ENCODE peak calls at places on chromosomes 4 and X, in six cellular contexts. S, M, R, U, I and L are unnamed samples.

GRCh38 chrX:6149231-6149870 is 79.3 kb downstream of the NLGN4X start:
- DNase-seq in S (no peak), R (peak; percentile 40), M (no peak), I (no peak), U (peak; percentile 21), L (no peak)

GRCh38 chrX:23616361-23616760 is 50.9 kb upstream of the PRDX4 start:
- DNase-seq in R (peak; percentile 17), M (no peak), I (peak; percentile 38), U (peak; percentile 4), S (no peak), L (no peak)

GRCh38 chr4:113784497-113785254 is 23.1 kb upstream of the CAMK2D start:
- DNase-seq in S (no peak), U (peak; percentile 97), I (peak; percentile 99), R (peak; percentile 99), M (no peak), L (no peak)

GRCh38 chr4:10182446-10183424 is 66.1 kb upstream of the WDR1 start:
- DNase-seq in U (no peak), I (no peak), M (no peak), R (no peak), S (no peak), L (no peak)

GRCh38 chr4:45147866-45148265 is 421.5 kb upstream of the GNPDA2 start:
- DNase-seq in I (no peak), S (no peak), U (peak; percentile 82), R (peak; percentile 36), M (no peak), L (no peak)

GRCh38 chr4:109861941-109862340 is 14.0 kb downstream of the LRIT3 start:
- DNase-seq in U (no peak), R (no peak), S (no peak), M (no peak), I (no peak), L (no peak)

GRCh38 chr4:182806259-182807252 is 110.6 kb downstream of the DCTD start:
- DNase-seq in R (peak; percentile 61), M (peak; percentile 53), U (peak; percentile 51), I (peak; percentile 59), S (peak; percentile 76), L (peak; percentile 85)

GRCh38 chr4:5912614-5913019 is 19.7 kb upstream of the CRMP1 start:
- DNase-seq in R (no peak), S (no peak), U (peak; percentile 76), M (no peak), I (no peak), L (no peak)

GRCh38 chr4:149409186-149410056 is 406.2 kb downstream of the IQCM start:
- DNase-seq in I (peak; percentile 38), M (no peak), R (peak; percentile 95), S (no peak), U (peak; percentile 80), L (no peak)

GRCh38 chr4:79578613-79579012 is 170.6 kb upstream of the GK2 start:
- DNase-seq in U (no peak), R (no peak), I (no peak), M (no peak), S (no peak), L (no peak)

GRCh38 chr4:120509719-120510118 is 412.8 kb downstream of the PRDM5 start:
- DNase-seq in R (no peak), M (no peak), S (no peak), I (no peak), U (no peak), L (no peak)

GRCh38 chr4:184674011-184674410 is 24.5 kb downstream of the PRIMPOL start:
- DNase-seq in M (no peak), S (no peak), U (no peak), R (no peak), I (peak; percentile 19), L (no peak)

GRCh38 chr4:156942991-156943390 is 28.6 kb downstream of the PDGFC start:
- DNase-seq in I (no peak), R (no peak), U (no peak), M (no peak), S (no peak), L (no peak)

GRCh38 chrX:134460861-134461218 is 875 bp downstream of the HPRT1 start:
- DNase-seq in U (peak; percentile 3), I (peak; percentile 1), S (no peak), M (no peak), R (peak; percentile 11), L (no peak)

GRCh38 chr4:81472249-81473085 is 760 bp upstream of the RASGEF1B start:
- DNase-seq in M (peak; percentile 35), S (no peak), I (no peak), U (no peak), R (no peak), L (no peak)

GRCh38 chrX:130896816-130897508 is 6.0 kb downstream of the ENOX2 start:
- DNase-seq in M (no peak), R (peak; percentile 53), U (no peak), I (peak; percentile 29), S (no peak), L (no peak)

GRCh38 chrX:131792789-131793462 is 230.2 kb upstream of the STK26 start:
- DNase-seq in M (no peak), R (peak; percentile 81), I (peak; percentile 93), U (peak; percentile 84), S (peak; percentile 82), L (no peak)

GRCh38 chr4:115353370-115353769 is 239.9 kb upstream of the NDST4 start:
- DNase-seq in R (no peak), M (no peak), U (no peak), I (no peak), S (no peak), L (no peak)

GRCh38 chrX:107715331-107716044 is 60.1 kb downstream of the TSC22D3 start:
- DNase-seq in U (peak; percentile 69), R (peak; percentile 39), S (no peak), I (peak; percentile 23), M (no peak), L (no peak)

GRCh38 chr4:51843309-51844156 is 580 bp downstream of the DCUN1D4 start:
- DNase-seq in S (peak; percentile 70), R (peak; percentile 65), I (peak; percentile 56), U (peak; percentile 55), M (peak; percentile 71), L (no peak)

GRCh38 chrX:154607370-154607769 is 11.7 kb downstream of the CTAG1B start:
- DNase-seq in S (no peak), R (no peak), M (no peak), U (no peak), I (no peak), L (no peak)

GRCh38 chrX:153831435-153832150 is 1.2 kb upstream of the PDZD4 start:
- DNase-seq in M (no peak), R (no peak), S (no peak), I (no peak), U (no peak), L (no peak)

GRCh38 chrX:133924548-133924947 is 60.8 kb downstream of the GPC3 start:
- DNase-seq in S (no peak), M (no peak), I (no peak), R (no peak), U (no peak), L (no peak)

GRCh38 chr4:28010543-28011235 is 1150.0 kb downstream of the STIM2 start:
- DNase-seq in M (no peak), R (no peak), S (no peak), U (no peak), I (peak; percentile 56), L (no peak)

DNA sequence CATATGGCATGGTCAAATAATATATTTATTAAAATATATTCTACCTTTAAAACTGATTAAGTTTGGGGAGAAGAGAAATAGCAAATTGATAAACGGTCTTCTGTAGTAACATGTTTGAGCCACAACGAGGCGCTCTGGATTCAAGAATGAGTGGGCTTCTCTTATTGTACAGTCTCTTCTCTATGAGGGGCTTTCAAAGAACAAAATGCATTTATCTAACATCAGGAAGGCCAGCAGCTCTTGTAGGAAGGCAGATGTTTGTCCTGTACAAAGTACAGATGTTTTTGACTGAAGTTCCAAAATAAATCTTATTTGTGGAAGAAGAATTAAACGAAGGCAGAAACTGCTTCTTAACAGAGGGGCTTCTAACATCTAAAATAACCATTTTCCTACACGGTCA is 153.6 kb downstream of the RASL11B start:
- DNase-seq in S (no peak), I (peak; percentile 81), R (peak; percentile 55), U (no peak), M (peak; percentile 34), L (no peak)
- TF ChIP-seq CTCF in S (peak; percentile 82), I (peak; percentile 81), R (peak; percentile 79), U (peak; percentile 59), M (peak; percentile 40), L (peak; percentile 92)

DNA sequence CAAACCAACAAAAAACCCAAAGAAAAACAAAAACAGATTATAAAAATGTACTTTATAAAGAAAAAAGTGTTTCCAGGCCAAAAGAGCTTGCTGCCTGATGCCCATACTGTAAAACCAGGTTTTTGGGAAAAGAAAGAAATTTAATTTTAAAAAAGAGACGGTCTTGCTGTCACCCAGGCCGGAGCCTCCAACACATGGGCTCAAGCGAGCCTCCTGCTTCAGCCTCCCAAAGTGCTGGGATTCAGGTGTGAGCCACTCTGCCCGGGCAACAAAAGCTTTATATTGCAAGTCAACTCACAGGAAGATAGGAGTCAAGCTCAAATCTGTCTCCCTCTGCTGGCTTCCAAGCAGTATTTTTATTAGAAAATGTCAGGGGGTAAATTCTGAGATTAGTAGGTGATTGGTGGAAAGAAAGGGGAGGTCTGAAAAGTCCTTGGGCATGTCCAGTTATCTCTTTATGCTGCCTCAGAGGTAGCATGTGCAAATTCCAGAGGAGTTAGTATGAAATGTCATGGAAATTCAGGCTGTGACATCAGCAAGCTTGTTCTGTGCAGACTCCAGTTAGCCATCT is 39.4 kb downstream of the MGST2 start:
- DNase-seq in S (no peak), R (peak; percentile 31), I (peak; percentile 42), U (no peak), M (no peak), L (no peak)
- TF ChIP-seq CTCF in S (no peak), R (no peak), I (no peak), U (peak; percentile 37), M (no peak), L (peak; percentile 24)

GRCh38 chr4:127993150-127993549 is 27.9 kb downstream of the ABHD18 start:
- DNase-seq in I (no peak), R (no peak), M (no peak), S (no peak), U (no peak), L (no peak)

GRCh38 chr4:127995776-127996175 is 30.6 kb downstream of the ABHD18 start:
- DNase-seq in S (no peak), R (peak; percentile 49), I (peak; percentile 35), M (no peak), U (peak; percentile 71), L (no peak)

GRCh38 chr4:127997534-127998388 is 32.6 kb downstream of the ABHD18 start:
- DNase-seq in M (no peak), I (peak; percentile 63), U (peak; percentile 52), R (peak; percentile 68), S (no peak), L (no peak)
- TF ChIP-seq CTCF in M (no peak), I (peak; percentile 15), U (peak; percentile 30), R (no peak), S (no peak), L (no peak)

DNA sequence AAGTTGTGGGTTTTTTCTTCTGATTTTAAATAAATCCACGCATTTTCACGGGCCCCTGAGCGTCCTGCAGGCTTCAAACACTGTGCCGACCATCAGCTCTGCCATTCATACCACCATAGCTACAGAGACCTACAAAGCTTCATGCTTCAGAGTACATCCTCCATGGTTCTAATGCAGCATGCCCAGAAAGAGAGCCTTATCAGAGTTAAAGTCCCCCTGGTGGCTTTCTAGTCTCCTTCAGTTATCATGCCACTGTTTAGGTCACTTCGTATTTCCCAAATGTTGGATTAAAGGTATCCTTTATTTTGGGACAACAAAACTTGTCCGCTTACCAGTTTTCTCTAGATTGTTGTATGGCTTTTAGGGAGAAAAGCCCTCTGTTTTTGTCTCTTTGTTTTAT is 66.7 kb upstream of the VCX2 start:
- DNase-seq in R (no peak), I (no peak), M (no peak), S (no peak), U (no peak), L (no peak)
- TF ChIP-seq CTCF in R (no peak), I (no peak), M (no peak), S (no peak), U (no peak), L (no peak)